ENCODE peak calls at places on chromosome X, in ten cellular contexts. Z is brain microvascular endothelial cell, K is heart left ventricle, N is MCF 10A, R is RWPE1, S is endothelial cell, D is glutamatergic neuron, C is ovary, I is HL-60, B is tibial nerve. E is an unnamed sample.

GRCh38 chrX:17441965-17442364 is 67.0 kb downstream of the NHS start:
- DNase-seq in C (no peak), K (no peak), S (no peak), B (no peak), N (peak), R (peak), I (no peak), Z (peak), D (no peak), E (peak)

GRCh38 chrX:150771116-150771515 is 77.9 kb downstream of the MTMR1 start:
- DNase-seq in I (no peak), Z (no peak), D (no peak), K (no peak), C (no peak), R (no peak), S (no peak), B (no peak), N (no peak), E (no peak)

GRCh38 chrX:41561045-41561444 is 113.9 kb downstream of the NYX start:
- DNase-seq in I (no peak), C (no peak), K (no peak), B (peak), Z (peak), D (no peak), N (peak), R (peak), S (peak), E (peak)

GRCh38 chrX:33543757-33544156 is 332.4 kb upstream of the DMD start:
- DNase-seq in B (no peak), Z (no peak), I (no peak), D (no peak), K (no peak), C (no peak), S (no peak), N (no peak), R (no peak), E (no peak)

GRCh38 chrX:33082371-33082770 is 129.0 kb downstream of the DMD start:
- DNase-seq in N (no peak), Z (no peak), D (no peak), R (no peak), K (no peak), I (no peak), C (no peak), B (no peak), S (no peak), E (no peak)

GRCh38 chrX:40108084-40108958 is 10.6 kb upstream of the BCOR start:
- DNase-seq in B (no peak), D (peak), N (no peak), I (no peak), S (no peak), K (peak), Z (no peak), C (peak), R (no peak), E (no peak)

GRCh38 chrX:6021316-6022091 is 207.2 kb downstream of the NLGN4X start:
- DNase-seq in B (peak), C (no peak), D (peak), K (no peak), Z (peak), I (no peak), R (no peak), N (peak), S (peak), E (peak)

GRCh38 chrX:118254611-118255010 is 91.3 kb upstream of the WDR44 start:
- DNase-seq in Z (peak), I (peak), R (peak), K (no peak), C (peak), D (peak), N (peak), S (peak), B (peak), E (peak)

GRCh38 chrX:38271154-38271716 is 50.6 kb upstream of the SRPX start:
- DNase-seq in K (no peak), I (no peak), C (no peak), R (no peak), Z (no peak), S (no peak), D (no peak), B (no peak), N (no peak), E (no peak)

GRCh38 chrX:139200346-139200745 is 330.2 kb upstream of the F9 start:
- DNase-seq in S (no peak), B (no peak), Z (no peak), I (no peak), C (no peak), D (no peak), N (no peak), R (no peak), K (no peak), E (no peak)

GRCh38 chrX:107571296-107571998 is 56.9 kb upstream of the PRPS1 start:
- DNase-seq in C (no peak), Z (peak), K (no peak), R (peak), D (no peak), I (no peak), N (peak), B (no peak), S (no peak), E (peak)

GRCh38 chrX:43564953-43565352 is 91.1 kb upstream of the MAOA start:
- DNase-seq in K (no peak), N (no peak), S (no peak), B (no peak), D (no peak), R (no peak), C (no peak), I (no peak), Z (no peak), E (no peak)

GRCh38 chrX:31323658-31324057 is 251.8 kb upstream of the FTHL17 start:
- DNase-seq in I (no peak), B (no peak), S (no peak), R (no peak), N (no peak), Z (no peak), K (no peak), C (no peak), D (no peak), E (no peak)

GRCh38 chrX:40471965-40472648 is 108.7 kb upstream of the ATP6AP2 start:
- DNase-seq in I (no peak), N (peak), C (peak), S (no peak), B (peak), Z (peak), R (peak), K (peak), D (no peak), E (peak)

GRCh38 chrX:6041630-6042029 is 187.0 kb downstream of the NLGN4X start:
- DNase-seq in N (peak), K (no peak), S (no peak), C (no peak), I (no peak), Z (no peak), D (no peak), R (no peak), B (no peak), E (no peak)

GRCh38 chrX:21373637-21374162 is 518 bp upstream of the CNKSR2 start:
- DNase-seq in K (peak), S (peak), Z (no peak), D (peak), R (no peak), C (peak), N (no peak), I (no peak), B (no peak), E (no peak)

GRCh38 chrX:44058339-44058738 is 85.1 kb upstream of the NDP start:
- DNase-seq in K (no peak), I (no peak), S (no peak), D (no peak), Z (no peak), R (no peak), N (no peak), C (no peak), B (no peak), E (no peak)

GRCh38 chrX:72247206-72247944 is 8.5 kb upstream of the ERCC6L start:
- DNase-seq in B (peak), I (no peak), K (peak), R (no peak), Z (no peak), N (peak), D (no peak), C (peak), S (no peak), E (no peak)

GRCh38 chrX:39195156-39195555 is 393.9 kb downstream of the MID1IP1 start:
- DNase-seq in C (no peak), I (no peak), D (peak), K (no peak), R (no peak), B (no peak), Z (no peak), S (no peak), N (no peak), E (no peak)

GRCh38 chrX:13647709-13648212 is 5.2 kb upstream of the TCEANC start:
- DNase-seq in I (peak), Z (peak), N (peak), S (no peak), K (peak), B (peak), C (peak), R (peak), D (no peak), E (peak)

GRCh38 chrX:9562851-9563250 is 98.0 kb downstream of the TBL1X start:
- DNase-seq in N (peak), S (no peak), I (no peak), C (no peak), R (peak), B (no peak), K (peak), Z (peak), D (no peak), E (peak)

GRCh38 chrX:135432881-135433521 is 11.3 kb downstream of the SMIM10L2A start:
- DNase-seq in S (no peak), C (no peak), I (no peak), B (no peak), D (no peak), R (no peak), K (no peak), Z (no peak), N (no peak), E (no peak)

GRCh38 chrX:54198262-54198661 is 15.2 kb upstream of the FAM120C start:
- DNase-seq in R (no peak), D (no peak), C (no peak), B (no peak), S (no peak), I (no peak), N (no peak), K (no peak), Z (no peak), E (no peak)

GRCh38 chrX:107826286-107827136 is 845 bp downstream of the MID2 start:
- DNase-seq in D (peak), Z (peak), I (no peak), S (peak), B (peak), K (peak), C (peak), R (peak), N (peak), E (peak)

GRCh38 chrX:1392376-1393130 is 640 bp upstream of the SLC25A6 start:
- DNase-seq in K (peak), B (peak), D (peak), R (peak), Z (peak), C (no peak), S (peak), I (no peak), N (peak), E (peak)

GRCh38 chrX:119410854-119411253 is 11.7 kb downstream of the SLC25A43 start:
- DNase-seq in Z (no peak), B (no peak), C (no peak), N (no peak), K (no peak), S (no peak), R (no peak), D (no peak), I (no peak), E (no peak)

GRCh38 chrX:68895339-68896250 is 66.8 kb downstream of the EFNB1 start:
- DNase-seq in B (peak), Z (no peak), C (peak), D (no peak), S (no peak), R (peak), N (peak), I (no peak), K (peak), E (no peak)

GRCh38 chrX:96710031-96710430 is 25.4 kb downstream of the DIAPH2 start:
- DNase-seq in I (no peak), B (no peak), N (no peak), S (no peak), R (no peak), D (no peak), Z (no peak), K (no peak), C (no peak), E (no peak)

GRCh38 chrX:72029473-72030411 is 102.0 kb downstream of the RTL5 start:
- DNase-seq in C (no peak), R (peak), B (no peak), I (no peak), K (no peak), N (peak), D (no peak), S (no peak), Z (peak), E (peak)

GRCh38 chrX:69139516-69139915 is 25.7 kb downstream of the PJA1 start:
- DNase-seq in S (no peak), N (no peak), R (no peak), B (no peak), C (no peak), K (no peak), D (no peak), Z (no peak), I (no peak), E (no peak)

GRCh38 chrX:17613979-17614572 is 123.2 kb upstream of the SCML1 start:
- DNase-seq in S (no peak), N (peak), B (no peak), Z (no peak), I (no peak), D (no peak), R (peak), K (no peak), C (no peak), E (peak)

GRCh38 chrX:115565888-115566287 is 4.9 kb downstream of the PLS3 start:
- DNase-seq in K (no peak), C (no peak), Z (no peak), N (no peak), S (no peak), I (no peak), R (no peak), D (no peak), B (no peak), E (no peak)

GRCh38 chrX:149961572-149961971 is 23.3 kb upstream of the EOLA2 start:
- DNase-seq in I (no peak), K (no peak), D (no peak), N (no peak), R (no peak), B (no peak), S (no peak), Z (no peak), C (no peak), E (no peak)

GRCh38 chrX:45557390-45557789 is 356.7 kb upstream of the DIPK2B start:
- DNase-seq in B (no peak), I (no peak), S (no peak), C (no peak), R (peak), D (no peak), N (peak), Z (no peak), K (no peak), E (peak)

GRCh38 chrX:134718329-134719317 is 60.4 kb upstream of the PLAC1 start:
- DNase-seq in Z (peak), N (peak), B (peak), K (no peak), I (peak), S (no peak), D (no peak), C (no peak), R (peak), E (peak)

GRCh38 chrX:136310411-136310810 is 9.6 kb downstream of the ADGRG4 start:
- DNase-seq in S (no peak), K (no peak), N (peak), D (no peak), C (no peak), Z (peak), R (peak), B (no peak), I (no peak), E (peak)

GRCh38 chrX:130772313-130773140 is 130.5 kb downstream of the ENOX2 start:
- DNase-seq in I (no peak), K (no peak), C (no peak), S (no peak), D (no peak), N (peak), R (no peak), B (no peak), Z (peak), E (peak)

DNA sequence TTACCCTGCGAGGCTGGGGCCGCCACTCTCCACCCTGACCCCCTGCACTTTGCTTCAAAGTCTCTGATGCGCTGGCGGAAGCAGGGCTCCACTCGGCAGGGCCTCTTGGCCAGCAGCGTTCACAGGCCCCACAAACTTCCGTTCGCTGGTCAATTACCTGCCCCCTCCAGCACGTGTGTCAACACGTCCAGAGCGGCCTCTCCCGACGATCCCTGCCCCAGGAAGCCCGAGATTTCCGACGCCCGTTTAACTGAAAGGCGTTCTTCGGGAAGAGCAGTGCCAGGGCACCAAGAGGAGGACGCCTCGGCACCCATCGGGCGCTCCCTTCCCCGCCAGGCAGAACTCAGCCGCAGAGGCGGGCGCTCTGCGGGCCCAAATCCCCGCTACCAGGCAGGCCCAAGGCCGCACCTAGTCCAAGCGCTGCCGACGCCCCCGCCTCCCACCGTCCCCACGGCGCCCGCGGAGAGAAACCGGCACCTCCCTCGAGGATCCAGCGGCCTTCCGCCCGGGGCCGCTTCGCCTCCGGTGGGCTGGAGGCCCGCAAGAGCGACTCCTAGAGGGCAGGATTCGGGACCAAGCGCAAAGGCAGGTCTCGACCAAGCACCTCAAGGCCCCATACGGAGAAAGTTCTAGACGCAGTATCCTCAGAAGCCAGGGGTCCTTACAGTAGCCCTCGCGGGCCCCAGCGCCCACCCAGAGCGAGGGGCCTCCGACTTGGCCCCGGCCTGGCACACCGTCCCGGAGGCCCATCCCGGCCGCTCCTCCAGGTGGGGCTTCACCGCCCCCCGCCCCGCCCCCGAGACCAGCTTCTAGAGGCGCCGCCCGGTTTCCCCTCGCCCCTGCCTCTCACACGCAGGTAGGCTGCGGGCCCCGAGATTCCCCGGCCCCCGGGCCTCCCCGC is 586 bp downstream of the BCAP31 start:
- DNase-seq in N (peak), B (no peak), I (peak), Z (peak), D (peak), C (peak), R (no peak), K (no peak), S (peak), E (peak)
- TF ChIP-seq CTCF in N (no peak), B (no peak), I (no peak), Z (peak), D (no peak), C (no peak), R (peak), K (peak), S (no peak), E (peak)

DNA sequence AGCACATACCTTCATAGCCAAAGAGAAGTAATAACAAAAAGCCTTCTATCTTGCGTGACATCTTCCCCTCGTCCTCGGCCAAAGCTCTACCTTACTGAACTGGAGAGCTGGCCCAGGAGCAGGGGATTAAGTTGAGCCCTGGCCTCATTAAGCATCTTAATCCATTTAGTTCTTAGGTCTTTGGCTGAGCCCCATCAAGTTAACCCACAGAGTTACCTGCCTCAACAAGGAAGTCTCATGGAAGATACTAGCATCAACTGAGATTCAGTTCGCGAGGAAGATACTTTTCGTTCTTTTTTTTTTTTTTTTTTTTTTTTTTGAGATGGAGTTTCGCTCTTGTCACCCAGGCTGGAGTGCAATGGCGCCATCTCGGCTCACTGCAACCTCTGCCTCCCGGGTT is at the start of gene RS1:
- DNase-seq in D (no peak), C (no peak), K (no peak), N (no peak), R (no peak), I (no peak), Z (no peak), S (no peak), B (no peak), E (no peak)
- TF ChIP-seq CTCF in D (no peak), C (no peak), K (no peak), N (no peak), R (no peak), I (no peak), Z (no peak), S (no peak), B (no peak), E (no peak)

DNA sequence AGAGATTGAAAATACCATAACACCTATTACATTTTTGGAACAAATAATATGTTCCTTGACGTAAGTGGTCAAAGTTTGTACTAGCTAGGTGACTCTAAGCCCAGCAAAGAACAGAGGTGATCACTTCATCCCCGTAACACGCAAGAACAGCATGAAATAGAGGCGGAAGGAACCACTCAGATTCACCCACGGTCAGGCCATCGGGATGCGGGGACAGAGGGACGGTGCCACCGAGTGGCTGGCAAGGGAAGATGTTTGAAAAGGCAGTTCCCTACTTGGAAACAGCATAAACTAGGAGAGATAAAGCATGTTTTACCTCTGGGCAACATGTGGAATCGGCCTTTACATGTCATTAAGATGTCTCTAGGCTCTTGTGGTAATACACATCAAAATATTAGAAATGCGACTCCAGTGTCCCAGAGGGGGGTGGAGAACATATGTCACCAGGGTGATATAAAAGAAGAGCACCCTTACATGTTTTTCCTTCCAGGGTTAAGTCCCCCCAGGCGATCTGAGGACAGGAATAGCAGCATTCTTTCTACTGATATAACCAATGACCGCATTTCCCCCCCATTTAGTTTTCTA is 84.0 kb downstream of the PHKA2 start:
- DNase-seq in D (peak), B (no peak), Z (no peak), N (no peak), I (no peak), S (peak), R (no peak), K (no peak), C (no peak), E (no peak)
- TF ChIP-seq CTCF in D (no peak), B (no peak), Z (peak), N (no peak), I (no peak), S (no peak), R (no peak), K (peak), C (no peak), E (peak)

GRCh38 chrX:106039920-106040319 is 1.4 kb upstream of the SERPINA7 start:
- DNase-seq in Z (peak), B (no peak), D (no peak), I (no peak), S (no peak), C (no peak), K (no peak), R (peak), N (peak), E (no peak)
- TF ChIP-seq CTCF in Z (peak), B (no peak), D (peak), I (no peak), S (no peak), C (no peak), K (no peak), R (no peak), N (peak), E (peak)

DNA sequence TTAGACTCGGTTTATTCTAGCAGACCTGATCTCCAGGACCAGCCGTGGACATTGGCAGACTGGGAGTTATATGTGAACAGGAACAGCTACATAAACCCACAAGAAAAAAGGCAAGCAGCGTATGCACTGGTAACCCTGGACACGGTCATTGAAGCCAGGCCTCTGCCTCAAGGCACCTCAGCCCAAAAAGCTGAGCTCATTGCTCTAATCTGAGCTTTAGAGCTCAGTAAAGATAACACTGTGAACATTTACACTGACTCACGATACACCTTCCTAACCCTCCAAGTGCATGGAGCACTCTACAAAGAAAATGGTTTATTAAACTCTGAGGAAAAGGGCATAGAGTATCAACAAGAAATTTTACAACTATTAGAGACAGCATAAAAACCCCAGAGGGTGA is 148.9 kb upstream of the FGF16 start:
- DNase-seq in N (no peak), C (no peak), S (no peak), B (no peak), K (no peak), R (no peak), D (no peak), Z (no peak), I (no peak), E (no peak)
- TF ChIP-seq CTCF in N (no peak), C (no peak), S (no peak), B (no peak), K (no peak), R (no peak), D (no peak), Z (no peak), I (no peak), E (no peak)

GRCh38 chrX:113947548-113947947 is 636.3 kb upstream of the HTR2C start:
- DNase-seq in K (no peak), S (no peak), R (peak), N (peak), I (no peak), Z (no peak), D (no peak), B (no peak), C (no peak), E (no peak)
- TF ChIP-seq CTCF in K (no peak), S (no peak), R (no peak), N (peak), I (no peak), Z (no peak), D (no peak), B (no peak), C (no peak), E (no peak)